ENCODE peak calls at places on chromosomes 12 and 14, in nine cellular contexts. S is mucosa of descending colon; T is stomach; D is cardiac muscle cell; N is osteoblast; Q is effector memory CD4-positive, alpha-beta T cell; C is AG04449; A is cardiac fibroblast; O is coronary artery. H is an unnamed sample.
A peak's percentile ranks its signal among the peaks of the same experiment; 100 is the strongest.

GRCh38 chr14:77103954-77104353 is 5.9 kb downstream of the CIPC start:
- DNase-seq in S (no peak), T (no peak), D (no peak), N (no peak), Q (no peak), C (no peak), A (no peak), O (no peak), H (no peak)

GRCh38 chr12:31034372-31034771 is 39.3 kb upstream of the DDX11 start:
- DNase-seq in S (no peak), T (no peak), D (no peak), N (no peak), Q (no peak), C (no peak), A (no peak), O (no peak), H (no peak)

GRCh38 chr12:13093191-13093849 is 10.1 kb downstream of the GSG1 start:
- DNase-seq in S (no peak), T (no peak), D (no peak), N (peak; percentile 78), Q (no peak), C (no peak), A (no peak), O (no peak), H (no peak)

GRCh38 chr12:106248177-106248848 is 493 bp upstream of the CKAP4 start:
- DNase-seq in S (peak; percentile 71), T (peak; percentile 62), D (peak; percentile 60), N (peak; percentile 93), Q (no peak), C (no peak), A (peak; percentile 85), O (peak; percentile 83), H (no peak)

GRCh38 chr12:80858356-80858755 is 79.4 kb downstream of the LIN7A start:
- DNase-seq in S (no peak), T (no peak), D (no peak), N (no peak), Q (no peak), C (no peak), A (peak; percentile 19), O (no peak), H (no peak)

GRCh38 chr12:127310548-127310947 is 956.4 kb upstream of the TMEM132C start:
- DNase-seq in S (no peak), T (no peak), D (no peak), N (no peak), Q (no peak), C (no peak), A (no peak), O (no peak), H (no peak)

GRCh38 chr14:76546426-76547221 is 170.7 kb downstream of the ESRRB start:
- DNase-seq in S (peak; percentile 5), T (no peak), D (peak; percentile 67), N (no peak), Q (no peak), C (no peak), A (no peak), O (no peak), H (peak; percentile 15)

GRCh38 chr12:123115409-123116111 is 35.3 kb downstream of the PITPNM2 start:
- DNase-seq in S (peak; percentile 45), T (no peak), D (no peak), N (peak; percentile 94), Q (no peak), C (peak; percentile 81), A (peak; percentile 97), O (peak; percentile 87), H (no peak)

GRCh38 chr12:28427046-28427445 is 236.8 kb downstream of the CCDC91 start:
- DNase-seq in S (no peak), T (no peak), D (no peak), N (no peak), Q (no peak), C (no peak), A (no peak), O (no peak), H (no peak)

GRCh38 chr14:91689608-91690007 is 42.3 kb downstream of the CATSPERB start:
- DNase-seq in S (no peak), T (no peak), D (no peak), N (no peak), Q (no peak), C (no peak), A (no peak), O (no peak), H (no peak)

GRCh38 chr14:91693342-91693741 is 38.5 kb downstream of the CATSPERB start:
- DNase-seq in S (no peak), T (no peak), D (no peak), N (no peak), Q (no peak), C (no peak), A (peak; percentile 6), O (no peak), H (no peak)

GRCh38 chr14:91694643-91695042 is 37.2 kb downstream of the CATSPERB start:
- DNase-seq in S (no peak), T (no peak), D (no peak), N (no peak), Q (no peak), C (no peak), A (no peak), O (no peak), H (no peak)

GRCh38 chr14:91692075-91692474 is 39.8 kb downstream of the CATSPERB start:
- DNase-seq in S (no peak), T (no peak), D (no peak), N (peak; percentile 21), Q (no peak), C (no peak), A (no peak), O (no peak), H (no peak)
- H3K4me3 ChIP-seq in S (no peak overlapping the region), T (no peak overlapping the region), D (no peak overlapping the region), N (no peak overlapping the region), Q (no peak overlapping the region), C (no peak overlapping the region), A (no peak overlapping the region), O (no peak overlapping the region), H (no peak overlapping the region)

GRCh38 chr12:57852195-57852594 is 5.7 kb upstream of the CTDSP2 start:
- DNase-seq in S (no peak), T (no peak), D (no peak), N (peak; percentile 77), Q (no peak), C (no peak), A (no peak), O (no peak), H (no peak)

GRCh38 chr12:57851552-57852186 is 5.1 kb upstream of the CTDSP2 start:
- DNase-seq in S (no peak), T (no peak), D (no peak), N (peak; percentile 86), Q (no peak), C (no peak), A (no peak), O (no peak), H (no peak)

GRCh38 chr12:57850924-57851323 is 4.4 kb upstream of the CTDSP2 start:
- DNase-seq in S (no peak), T (no peak), D (no peak), N (peak; percentile 67), Q (no peak), C (no peak), A (no peak), O (no peak), H (peak; percentile 58)

GRCh38 chr12:57853864-57854556 is 7.5 kb upstream of the CTDSP2 start:
- DNase-seq in S (no peak), T (no peak), D (no peak), N (no peak), Q (no peak), C (no peak), A (no peak), O (no peak), H (no peak)

DNA sequence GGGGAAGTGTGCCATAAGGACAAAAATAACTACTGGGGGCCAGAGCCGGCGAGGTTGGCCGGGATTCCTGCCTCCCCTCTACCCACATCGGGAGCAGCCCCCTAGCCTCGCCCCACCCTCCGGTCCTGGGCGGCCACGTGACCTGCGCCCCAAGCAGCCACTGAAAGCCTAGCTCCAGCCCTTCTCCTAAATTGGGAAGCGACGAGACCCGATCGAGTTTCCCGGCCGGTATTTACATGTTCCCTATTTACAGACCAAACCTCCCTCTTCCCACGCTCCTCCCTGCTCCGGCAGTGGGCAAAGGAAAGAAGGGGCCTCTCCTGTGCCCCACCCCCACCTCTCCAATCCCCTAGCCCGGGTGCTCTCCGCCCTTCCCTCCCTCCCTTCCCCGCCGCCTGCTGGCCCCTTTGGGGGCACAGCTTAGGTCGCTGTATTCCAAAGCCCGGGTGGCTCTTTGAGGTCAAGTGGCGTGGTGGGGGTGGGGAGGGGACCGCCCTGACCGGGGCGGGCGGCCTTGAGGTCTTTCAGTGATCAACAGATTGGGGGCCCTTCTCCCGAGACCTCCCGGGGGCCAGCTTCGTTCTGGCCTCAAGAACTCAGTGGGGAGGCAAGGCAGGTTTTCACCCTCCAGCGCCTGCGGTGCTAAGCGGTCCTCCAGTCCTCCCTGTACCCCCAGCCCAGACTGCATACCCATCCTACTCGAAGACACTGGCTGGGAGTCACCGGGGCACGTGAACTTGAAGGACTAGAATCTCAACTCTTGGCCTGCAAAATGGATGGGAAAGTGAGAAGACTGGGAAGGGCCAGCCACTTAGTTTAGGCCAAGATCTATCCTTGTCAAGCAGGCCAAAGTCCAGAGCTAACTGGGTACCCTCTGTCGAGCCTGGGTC is 6.3 kb upstream of the CTDSP2 start:
- DNase-seq in S (no peak), T (no peak), D (peak; percentile 97), N (peak; percentile 76), Q (no peak), C (no peak), A (peak; percentile 37), O (no peak), H (no peak)
- H3K4me3 ChIP-seq in S (no peak overlapping the region), T (peak overlapping the region; percentile 46), D (no peak overlapping the region), N (peak overlapping the region; percentile 72), Q (no peak overlapping the region), C (no peak overlapping the region), A (no peak overlapping the region), O (peak overlapping the region; percentile 70), H (no peak overlapping the region)

GRCh38 chr12:53603804-53604203 is 22.4 kb downstream of the ATF7 start:
- DNase-seq in S (no peak), T (no peak), D (no peak), N (no peak), Q (no peak), C (no peak), A (no peak), O (no peak), H (no peak)

GRCh38 chr12:53600490-53601295 is 25.5 kb downstream of the ATF7 start:
- DNase-seq in S (no peak), T (no peak), D (no peak), N (no peak), Q (no peak), C (no peak), A (no peak), O (no peak), H (no peak)

GRCh38 chr12:53601296-53601847 is 24.8 kb downstream of the ATF7 start:
- DNase-seq in S (no peak), T (no peak), D (no peak), N (no peak), Q (no peak), C (no peak), A (no peak), O (no peak), H (no peak)

GRCh38 chr12:53603196-53603595 is 23.0 kb downstream of the ATF7 start:
- DNase-seq in S (no peak), T (no peak), D (no peak), N (no peak), Q (no peak), C (no peak), A (no peak), O (no peak), H (no peak)

GRCh38 chr12:53602176-53602942 is 23.8 kb downstream of the ATF7 start:
- DNase-seq in S (no peak), T (no peak), D (no peak), N (no peak), Q (no peak), C (no peak), A (no peak), O (no peak), H (no peak)
- H3K4me3 ChIP-seq in S (no peak overlapping the region), T (no peak overlapping the region), D (no peak overlapping the region), N (no peak overlapping the region), Q (no peak overlapping the region), C (no peak overlapping the region), A (no peak overlapping the region), O (no peak overlapping the region), H (no peak overlapping the region)

GRCh38 chr14:35332517-35333346 is 40.5 kb downstream of the PSMA6 start:
- DNase-seq in S (peak; percentile 79), T (peak; percentile 40), D (no peak), N (no peak), Q (no peak), C (no peak), A (peak; percentile 51), O (no peak), H (peak; percentile 30)
- H3K4me3 ChIP-seq in S (no peak overlapping the region), T (no peak overlapping the region), D (no peak overlapping the region), N (no peak overlapping the region), Q (no peak overlapping the region), C (no peak overlapping the region), A (no peak overlapping the region), O (no peak overlapping the region), H (no peak overlapping the region)